ENCODE peak calls at places on chromosomes 5 and 9, in five cellular contexts. N, F, E, U and X are unnamed samples.

GRCh38 chr5:95891499-95891898 is 69.0 kb upstream of the GLRX start:
- DNase-seq in F (no peak), E (no peak), U (no peak), N (no peak), X (no peak)

GRCh38 chr9:133862585-133863041 is 124.5 kb upstream of the SARDH start:
- DNase-seq in E (peak), N (no peak), F (no peak), U (peak), X (no peak)

GRCh38 chr9:90894956-90895687 is 93.5 kb downstream of the SYK start:
- DNase-seq in E (no peak), F (no peak), N (no peak), U (no peak), X (no peak)

GRCh38 chr9:96027271-96028131 is 152.0 kb downstream of the ERCC6L2 start:
- DNase-seq in N (no peak), E (no peak), U (no peak), F (peak), X (no peak)

GRCh38 chr9:92506184-92506857 is 24.0 kb upstream of the ASPN start:
- DNase-seq in F (no peak), U (no peak), N (peak), E (peak), X (no peak)

GRCh38 chr5:103366938-103367549 is 108.5 kb downstream of the MACIR start:
- DNase-seq in E (no peak), U (no peak), F (no peak), N (no peak), X (no peak)

GRCh38 chr5:93593476-93594060 is 10.5 kb downstream of the NR2F1 start:
- DNase-seq in N (no peak), U (no peak), E (no peak), F (no peak), X (no peak)

GRCh38 chr5:180470966-180471582 is 23.1 kb upstream of the CNOT6 start:
- DNase-seq in U (peak), N (peak), F (peak), E (no peak), X (no peak)

GRCh38 chr9:110797611-110798010 is 129.0 kb downstream of the MUSK start:
- DNase-seq in N (peak), U (no peak), E (no peak), F (no peak), X (no peak)

GRCh38 chr9:21730899-21731298 is 71.5 kb upstream of the MTAP start:
- DNase-seq in U (no peak), F (no peak), N (peak), E (no peak), X (no peak)

GRCh38 chr5:67052034-67052433 is 144.6 kb downstream of the CD180 start:
- DNase-seq in E (no peak), U (no peak), N (no peak), F (no peak), X (no peak)

GRCh38 chr5:67051164-67051563 is 145.4 kb downstream of the CD180 start:
- DNase-seq in N (no peak), U (no peak), E (no peak), F (no peak), X (no peak)

GRCh38 chr5:67050635-67051034 is 146.0 kb downstream of the CD180 start:
- DNase-seq in U (no peak), E (no peak), N (no peak), F (no peak), X (no peak)

GRCh38 chr5:67050125-67050524 is 146.5 kb downstream of the CD180 start:
- DNase-seq in N (peak), E (no peak), F (no peak), U (no peak), X (no peak)

GRCh38 chr5:67053229-67053628 is 143.4 kb downstream of the CD180 start:
- DNase-seq in E (no peak), U (no peak), N (no peak), F (no peak), X (no peak)
- TF ChIP-seq CTCF in E (no peak), U (no peak), N (no peak), F (no peak), X (no peak)

GRCh38 chr5:40914835-40915234 is 5.5 kb downstream of the C7 start:
- DNase-seq in N (no peak), U (no peak), F (no peak), E (no peak), X (no peak)
- H3K4me3 ChIP-seq in N (no peak), U (no peak), F (peak), E (no peak), X (no peak)

GRCh38 chr9:19471737-19472648 is 63.2 kb downstream of the ACER2 start:
- DNase-seq in F (peak), E (peak), U (peak), N (peak), X (no peak)

GRCh38 chr9:19470567-19470966 is 61.8 kb downstream of the ACER2 start:
- DNase-seq in N (no peak), F (no peak), E (no peak), U (no peak), X (no peak)

GRCh38 chr9:19470981-19471650 is 62.3 kb downstream of the ACER2 start:
- DNase-seq in E (peak), U (no peak), F (no peak), N (no peak), X (no peak)

GRCh38 chr9:19473605-19474004 is 64.8 kb downstream of the ACER2 start:
- DNase-seq in U (no peak), N (no peak), F (no peak), E (no peak), X (no peak)
- TF ChIP-seq CTCF in U (no peak), N (peak), F (no peak), E (no peak), X (no peak)

GRCh38 chr5:55603947-55604346 is 69.2 kb upstream of the PLPP1 start:
- DNase-seq in E (no peak), F (no peak), N (peak), U (no peak), X (no peak)

GRCh38 chr5:55599148-55600050 is 64.6 kb upstream of the PLPP1 start:
- DNase-seq in N (no peak), U (no peak), E (no peak), F (no peak), X (no peak)

GRCh38 chr5:55600086-55600485 is 65.3 kb upstream of the PLPP1 start:
- DNase-seq in N (no peak), U (no peak), F (no peak), E (no peak), X (no peak)

GRCh38 chr5:55601209-55601618 is 66.5 kb upstream of the PLPP1 start:
- DNase-seq in N (peak), U (peak), E (peak), F (peak), X (peak)

GRCh38 chr5:55600536-55601208 is 65.9 kb upstream of the PLPP1 start:
- DNase-seq in E (no peak), F (no peak), N (no peak), U (no peak), X (no peak)
- H3K4me3 ChIP-seq in E (peak), F (no peak), N (no peak), U (no peak), X (no peak)

GRCh38 chr5:59218424-59219045 is 635.7 kb downstream of the RAB3C start:
- DNase-seq in F (no peak), U (no peak), N (peak), E (no peak), X (no peak)

GRCh38 chr5:59222687-59223511 is 640.0 kb downstream of the RAB3C start:
- DNase-seq in N (peak), F (no peak), E (no peak), U (no peak), X (no peak)

GRCh38 chr5:59216845-59217244 is 634.0 kb downstream of the RAB3C start:
- DNase-seq in F (no peak), U (no peak), E (no peak), N (no peak), X (no peak)

GRCh38 chr5:59221769-59222168 is 638.9 kb downstream of the RAB3C start:
- DNase-seq in E (no peak), U (no peak), N (no peak), F (no peak), X (no peak)
- TF ChIP-seq CTCF in E (no peak), U (no peak), N (no peak), F (no peak), X (no peak)

GRCh38 chr5:100409538-100409937 is 125.6 kb upstream of the FAM174A start:
- DNase-seq in U (no peak), F (no peak), E (no peak), N (no peak), X (no peak)
- H3K4me3 ChIP-seq in U (no peak), F (no peak), E (no peak), N (no peak), X (no peak)

GRCh38 chr5:146248536-146248935 is 45.1 kb downstream of the RBM27 start:
- DNase-seq in E (no peak), N (no peak), F (no peak), U (no peak), X (no peak)
- TF ChIP-seq CTCF in E (no peak), N (no peak), F (no peak), U (no peak), X (no peak)

GRCh38 chr5:76291305-76292077 is 111.6 kb upstream of the IQGAP2 start:
- DNase-seq in E (no peak), F (no peak), U (peak), N (peak), X (peak)
- H3K4me3 ChIP-seq in E (no peak), F (no peak), U (no peak), N (no peak), X (no peak)

GRCh38 chr9:15961217-15961616 is 408.4 kb downstream of the CCDC171 start:
- DNase-seq in F (no peak), U (no peak), E (no peak), N (no peak), X (peak)

GRCh38 chr9:15966471-15966870 is 413.6 kb downstream of the CCDC171 start:
- DNase-seq in N (no peak), F (no peak), U (no peak), E (no peak), X (no peak)

GRCh38 chr9:15965246-15965745 is 412.5 kb downstream of the CCDC171 start:
- DNase-seq in U (no peak), E (no peak), N (no peak), F (no peak), X (no peak)

GRCh38 chr9:15972760-15973159 is 419.9 kb downstream of the CCDC171 start:
- DNase-seq in E (no peak), F (no peak), N (no peak), U (no peak), X (no peak)

GRCh38 chr9:15967068-15967467 is 414.2 kb downstream of the CCDC171 start:
- DNase-seq in E (no peak), N (no peak), U (no peak), F (no peak), X (no peak)
- TF ChIP-seq CTCF in E (no peak), N (no peak), U (no peak), F (no peak), X (peak)